ENCODE peak calls at places on chromosome 1, in four cellular contexts. One of them, this sample, is unnamed.

GRCh38 chr1:227890451-227891222 is 57.1 kb downstream of the WNT9A start:
- DNase-seq in stimulated activated CD8-positive, alpha-beta memory T cell treated with anti-CD3 and anti-CD28 coated beads, Interleukin-2, amount 100 ng/mL, for 1 hour: no peak
- DNase-seq in kidney tubule cell: no peak
- DNase-seq in retina: no peak
- DNase-seq in this sample: no peak

GRCh38 chr1:66532798-66533783 is 862 bp upstream of the SGIP1 start:
- DNase-seq in retina: peak; percentile 94
- DNase-seq in kidney tubule cell: peak; percentile 77
- DNase-seq in stimulated activated CD8-positive, alpha-beta memory T cell treated with anti-CD3 and anti-CD28 coated beads, Interleukin-2, amount 100 ng/mL, for 1 hour: no peak
- DNase-seq in this sample: no peak

GRCh38 chr1:94883688-94884087 is 43.2 kb downstream of the CNN3 start:
- DNase-seq in retina: no peak
- DNase-seq in stimulated activated CD8-positive, alpha-beta memory T cell treated with anti-CD3 and anti-CD28 coated beads, Interleukin-2, amount 100 ng/mL, for 1 hour: no peak
- DNase-seq in kidney tubule cell: peak; percentile 51
- DNase-seq in this sample: no peak

GRCh38 chr1:154493276-154493675 is 8.7 kb upstream of the TDRD10 start:
- DNase-seq in kidney tubule cell: no peak
- DNase-seq in stimulated activated CD8-positive, alpha-beta memory T cell treated with anti-CD3 and anti-CD28 coated beads, Interleukin-2, amount 100 ng/mL, for 1 hour: no peak
- DNase-seq in retina: no peak
- DNase-seq in this sample: no peak

GRCh38 chr1:9717193-9718005 is 65.9 kb downstream of the PIK3CD start:
- DNase-seq in stimulated activated CD8-positive, alpha-beta memory T cell treated with anti-CD3 and anti-CD28 coated beads, Interleukin-2, amount 100 ng/mL, for 1 hour: peak; percentile 77
- DNase-seq in retina: peak; percentile 46
- DNase-seq in kidney tubule cell: peak; percentile 53
- DNase-seq in this sample: no peak

GRCh38 chr1:117537291-117537920 is 68.4 kb upstream of the TENT5C start:
- DNase-seq in kidney tubule cell: peak; percentile 14
- DNase-seq in retina: no peak
- DNase-seq in stimulated activated CD8-positive, alpha-beta memory T cell treated with anti-CD3 and anti-CD28 coated beads, Interleukin-2, amount 100 ng/mL, for 1 hour: no peak
- DNase-seq in this sample: no peak

GRCh38 chr1:230896719-230897118 is 28.4 kb upstream of the C1orf198 start:
- DNase-seq in stimulated activated CD8-positive, alpha-beta memory T cell treated with anti-CD3 and anti-CD28 coated beads, Interleukin-2, amount 100 ng/mL, for 1 hour: no peak
- DNase-seq in kidney tubule cell: no peak
- DNase-seq in retina: no peak
- DNase-seq in this sample: no peak

GRCh38 chr1:93331412-93331811 is 14.3 kb upstream of the DR1 start:
- DNase-seq in kidney tubule cell: no peak
- DNase-seq in stimulated activated CD8-positive, alpha-beta memory T cell treated with anti-CD3 and anti-CD28 coated beads, Interleukin-2, amount 100 ng/mL, for 1 hour: no peak
- DNase-seq in retina: no peak
- DNase-seq in this sample: no peak

GRCh38 chr1:35585281-35585680 is 12.2 kb downstream of the TFAP2E start:
- DNase-seq in kidney tubule cell: no peak
- DNase-seq in retina: no peak
- DNase-seq in stimulated activated CD8-positive, alpha-beta memory T cell treated with anti-CD3 and anti-CD28 coated beads, Interleukin-2, amount 100 ng/mL, for 1 hour: no peak
- DNase-seq in this sample: no peak

GRCh38 chr1:91604632-91605031 is 104.0 kb downstream of the CDC7 start:
- DNase-seq in kidney tubule cell: no peak
- DNase-seq in retina: no peak
- DNase-seq in stimulated activated CD8-positive, alpha-beta memory T cell treated with anti-CD3 and anti-CD28 coated beads, Interleukin-2, amount 100 ng/mL, for 1 hour: no peak
- DNase-seq in this sample: no peak

This sample was measured in anterior cingulate cortex.